ENCODE peak calls at places on chromosomes 7 and 10, in ten cellular contexts. One of them, this sample, is unnamed.

GRCh38 chr10:133278577-133279265 is 2.1 kb upstream of the ADAM8 start:
- DNase-seq in IMR-90: peak
- DNase-seq in GM23338: no peak
- DNase-seq in GM23248: no peak
- DNase-seq in osteoblast: peak
- DNase-seq in PC-9: peak
- DNase-seq in MM.1S: peak
- DNase-seq in neuronal stem cell: no peak
- DNase-seq in H9: no peak
- DNase-seq in neural progenitor cell: no peak
- DNase-seq in this sample: peak

GRCh38 chr10:133272964-133273420 is 3.7 kb downstream of the ADAM8 start:
- DNase-seq in PC-9: no peak
- DNase-seq in MM.1S: peak
- DNase-seq in neural progenitor cell: no peak
- DNase-seq in H9: no peak
- DNase-seq in IMR-90: no peak
- DNase-seq in GM23248: no peak
- DNase-seq in GM23338: no peak
- DNase-seq in osteoblast: peak
- DNase-seq in neuronal stem cell: no peak
- DNase-seq in this sample: no peak

GRCh38 chr7:12942599-12942998 is 255.2 kb downstream of the ARL4A start:
- DNase-seq in MM.1S: no peak
- DNase-seq in PC-9: no peak
- DNase-seq in neural progenitor cell: no peak
- DNase-seq in IMR-90: no peak
- DNase-seq in GM23248: no peak
- DNase-seq in GM23338: no peak
- DNase-seq in H9: no peak
- DNase-seq in neuronal stem cell: no peak
- DNase-seq in osteoblast: no peak
- DNase-seq in this sample: peak

GRCh38 chr10:42475168-42476098 is 162.9 kb downstream of the ZNF33B start:
- DNase-seq in GM23248: peak
- DNase-seq in neural progenitor cell: no peak
- DNase-seq in neuronal stem cell: no peak
- DNase-seq in osteoblast: peak
- DNase-seq in H9: no peak
- DNase-seq in GM23338: peak
- DNase-seq in MM.1S: no peak
- DNase-seq in IMR-90: peak
- DNase-seq in PC-9: no peak
- DNase-seq in this sample: no peak

GRCh38 chr10:45239642-45240041 is 75.8 kb downstream of the OR13A1 start:
- DNase-seq in PC-9: no peak
- DNase-seq in IMR-90: peak
- DNase-seq in osteoblast: peak
- DNase-seq in MM.1S: no peak
- DNase-seq in H9: no peak
- DNase-seq in neuronal stem cell: no peak
- DNase-seq in GM23338: no peak
- DNase-seq in GM23248: peak
- DNase-seq in neural progenitor cell: no peak
- DNase-seq in this sample: peak

GRCh38 chr10:2631557-2631956 is 435.8 kb upstream of the PFKP start:
- DNase-seq in MM.1S: no peak
- DNase-seq in neural progenitor cell: no peak
- DNase-seq in GM23248: no peak
- DNase-seq in GM23338: no peak
- DNase-seq in IMR-90: no peak
- DNase-seq in neuronal stem cell: no peak
- DNase-seq in osteoblast: no peak
- DNase-seq in PC-9: no peak
- DNase-seq in H9: no peak
- DNase-seq in this sample: no peak

GRCh38 chr7:147903871-147904576 is 686.5 kb upstream of the C7orf33 start:
- DNase-seq in GM23338: no peak
- DNase-seq in GM23248: no peak
- DNase-seq in PC-9: no peak
- DNase-seq in MM.1S: no peak
- DNase-seq in IMR-90: no peak
- DNase-seq in neural progenitor cell: peak
- DNase-seq in osteoblast: no peak
- DNase-seq in neuronal stem cell: no peak
- DNase-seq in H9: no peak
- DNase-seq in this sample: no peak

GRCh38 chr7:128740996-128741395 is 1.8 kb downstream of the CALU start:
- DNase-seq in IMR-90: no peak
- DNase-seq in GM23248: peak
- DNase-seq in H9: no peak
- DNase-seq in PC-9: no peak
- DNase-seq in neuronal stem cell: no peak
- DNase-seq in GM23338: no peak
- DNase-seq in MM.1S: no peak
- DNase-seq in neural progenitor cell: no peak
- DNase-seq in osteoblast: no peak
- DNase-seq in this sample: peak

GRCh38 chr10:76149182-76149581 is 717.8 kb downstream of the LRMDA start:
- DNase-seq in MM.1S: no peak
- DNase-seq in PC-9: no peak
- DNase-seq in GM23248: peak
- DNase-seq in osteoblast: no peak
- DNase-seq in H9: no peak
- DNase-seq in IMR-90: no peak
- DNase-seq in neural progenitor cell: no peak
- DNase-seq in GM23338: no peak
- DNase-seq in neuronal stem cell: no peak
- DNase-seq in this sample: no peak

GRCh38 chr10:76150886-76151288 is 719.5 kb downstream of the LRMDA start:
- DNase-seq in neuronal stem cell: peak
- DNase-seq in neural progenitor cell: no peak
- DNase-seq in GM23338: no peak
- DNase-seq in osteoblast: no peak
- DNase-seq in GM23248: no peak
- DNase-seq in H9: no peak
- DNase-seq in IMR-90: no peak
- DNase-seq in MM.1S: no peak
- DNase-seq in PC-9: no peak
- DNase-seq in this sample: no peak

GRCh38 chr10:76152186-76152585 is 720.8 kb downstream of the LRMDA start:
- DNase-seq in MM.1S: no peak
- DNase-seq in H9: no peak
- DNase-seq in PC-9: no peak
- DNase-seq in IMR-90: no peak
- DNase-seq in neural progenitor cell: no peak
- DNase-seq in osteoblast: no peak
- DNase-seq in neuronal stem cell: no peak
- DNase-seq in GM23248: no peak
- DNase-seq in GM23338: no peak
- DNase-seq in this sample: no peak

GRCh38 chr10:76149602-76150138 is 718.2 kb downstream of the LRMDA start:
- DNase-seq in MM.1S: no peak
- DNase-seq in GM23338: peak
- DNase-seq in PC-9: no peak
- DNase-seq in osteoblast: no peak
- DNase-seq in neural progenitor cell: no peak
- DNase-seq in H9: no peak
- DNase-seq in IMR-90: no peak
- DNase-seq in neuronal stem cell: no peak
- DNase-seq in GM23248: no peak
- DNase-seq in this sample: no peak

GRCh38 chr10:76150139-76150885 is 718.9 kb downstream of the LRMDA start:
- DNase-seq in neural progenitor cell: peak
- DNase-seq in PC-9: no peak
- DNase-seq in MM.1S: no peak
- DNase-seq in GM23338: peak
- DNase-seq in osteoblast: no peak
- DNase-seq in neuronal stem cell: peak
- DNase-seq in IMR-90: peak
- DNase-seq in H9: peak
- DNase-seq in GM23248: peak
- DNase-seq in this sample: peak
- H2AFZ ChIP-seq in neural progenitor cell: no peak
- H2AFZ ChIP-seq in PC-9: no peak
- H2AFZ ChIP-seq in MM.1S: no peak
- H2AFZ ChIP-seq in GM23338: peak
- H2AFZ ChIP-seq in osteoblast: peak
- H2AFZ ChIP-seq in neuronal stem cell: peak
- H2AFZ ChIP-seq in IMR-90: peak
- H2AFZ ChIP-seq in H9: no peak
- H2AFZ ChIP-seq in GM23248: no peak
- H2AFZ ChIP-seq in this sample: no peak

GRCh38 chr7:30933124-30933893 is 21.7 kb downstream of the AQP1 start:
- DNase-seq in IMR-90: no peak
- DNase-seq in neuronal stem cell: no peak
- DNase-seq in osteoblast: peak
- DNase-seq in MM.1S: no peak
- DNase-seq in H9: no peak
- DNase-seq in GM23248: no peak
- DNase-seq in GM23338: peak
- DNase-seq in PC-9: no peak
- DNase-seq in neural progenitor cell: peak
- DNase-seq in this sample: no peak

GRCh38 chr7:30936650-30937245 is 25.1 kb downstream of the AQP1 start:
- DNase-seq in H9: no peak
- DNase-seq in neural progenitor cell: no peak
- DNase-seq in GM23338: no peak
- DNase-seq in neuronal stem cell: no peak
- DNase-seq in osteoblast: peak
- DNase-seq in PC-9: no peak
- DNase-seq in MM.1S: no peak
- DNase-seq in IMR-90: no peak
- DNase-seq in GM23248: no peak
- DNase-seq in this sample: no peak

GRCh38 chr7:30934225-30934624 is 22.6 kb downstream of the AQP1 start:
- DNase-seq in PC-9: no peak
- DNase-seq in GM23338: no peak
- DNase-seq in MM.1S: no peak
- DNase-seq in GM23248: no peak
- DNase-seq in neuronal stem cell: no peak
- DNase-seq in osteoblast: peak
- DNase-seq in IMR-90: no peak
- DNase-seq in H9: no peak
- DNase-seq in neural progenitor cell: no peak
- DNase-seq in this sample: no peak

GRCh38 chr7:30935569-30935877 is 23.9 kb downstream of the AQP1 start:
- DNase-seq in neural progenitor cell: no peak
- DNase-seq in GM23248: no peak
- DNase-seq in neuronal stem cell: no peak
- DNase-seq in PC-9: no peak
- DNase-seq in GM23338: no peak
- DNase-seq in H9: no peak
- DNase-seq in osteoblast: peak
- DNase-seq in IMR-90: no peak
- DNase-seq in MM.1S: no peak
- DNase-seq in this sample: no peak

DNA sequence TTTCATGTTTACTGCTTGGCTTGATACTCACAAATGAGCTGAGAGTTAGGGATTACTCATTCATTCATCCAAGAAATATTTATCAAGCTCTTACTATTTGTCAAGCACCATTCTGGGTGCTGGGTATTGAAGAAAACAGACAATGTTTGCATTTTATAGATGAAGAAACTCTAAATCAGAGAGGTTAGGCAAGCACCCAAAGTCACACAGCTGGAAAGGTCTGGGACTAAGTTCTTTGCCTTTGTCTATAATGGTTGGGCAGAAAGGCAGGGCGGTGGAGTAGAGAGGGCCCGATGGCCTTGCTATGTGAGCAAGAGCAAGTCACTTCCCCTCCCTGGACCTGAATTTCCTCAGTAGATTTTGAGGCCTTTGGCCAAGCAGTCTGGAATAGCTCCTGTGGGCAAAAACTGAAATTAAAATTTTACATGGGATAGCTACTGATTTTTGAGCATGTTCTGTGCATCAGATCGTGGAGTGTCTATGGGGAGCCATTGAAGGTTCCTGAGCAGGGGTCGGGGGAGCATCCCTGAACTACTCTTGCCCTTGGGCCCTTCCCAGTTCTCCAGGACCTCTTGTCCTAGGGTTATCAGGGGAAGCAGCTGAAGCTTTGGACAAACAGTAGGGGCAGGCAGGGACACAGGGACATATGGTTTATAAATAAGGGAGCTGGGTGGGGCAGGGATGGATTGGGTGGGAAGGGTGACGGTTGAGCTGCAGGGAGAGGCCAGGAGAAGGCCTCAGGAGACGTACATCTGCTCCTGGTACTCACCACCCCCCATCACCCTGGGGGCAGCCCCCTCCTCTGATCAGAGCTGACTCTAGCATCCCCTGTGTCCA is 23.3 kb downstream of the AQP1 start:
- DNase-seq in neuronal stem cell: no peak
- DNase-seq in neural progenitor cell: no peak
- DNase-seq in IMR-90: no peak
- DNase-seq in osteoblast: peak
- DNase-seq in GM23338: no peak
- DNase-seq in PC-9: no peak
- DNase-seq in GM23248: no peak
- DNase-seq in H9: no peak
- DNase-seq in MM.1S: no peak
- DNase-seq in this sample: no peak
- H2AFZ ChIP-seq in neuronal stem cell: no peak
- H2AFZ ChIP-seq in neural progenitor cell: no peak
- H2AFZ ChIP-seq in IMR-90: no peak
- H2AFZ ChIP-seq in osteoblast: no peak
- H2AFZ ChIP-seq in GM23338: no peak
- H2AFZ ChIP-seq in PC-9: no peak
- H2AFZ ChIP-seq in GM23248: no peak
- H2AFZ ChIP-seq in H9: no peak
- H2AFZ ChIP-seq in MM.1S: no peak
- H2AFZ ChIP-seq in this sample: no peak

DNA sequence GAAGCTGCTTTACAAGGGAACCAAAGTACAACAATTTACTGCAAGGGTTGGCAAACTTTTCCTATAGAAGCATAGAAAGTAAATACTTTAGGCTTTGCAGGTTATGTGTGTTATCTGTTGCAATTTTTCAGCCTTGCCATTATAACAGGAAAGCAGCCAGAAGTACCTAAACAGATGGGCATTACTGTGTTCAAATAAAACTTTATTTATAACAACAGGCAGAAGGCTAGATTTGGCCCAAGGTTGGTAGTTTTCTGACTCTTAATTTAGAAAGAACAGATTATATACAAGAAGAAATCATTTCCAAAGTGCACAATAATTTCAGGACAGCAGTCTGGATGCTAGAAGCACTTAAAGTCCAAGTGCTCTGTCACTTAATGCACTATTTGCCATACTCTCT is 307.1 kb downstream of the ANKRD7 start:
- DNase-seq in PC-9: no peak
- DNase-seq in H9: no peak
- DNase-seq in neural progenitor cell: no peak
- DNase-seq in osteoblast: no peak
- DNase-seq in MM.1S: no peak
- DNase-seq in GM23338: no peak
- DNase-seq in GM23248: no peak
- DNase-seq in neuronal stem cell: no peak
- DNase-seq in IMR-90: no peak
- DNase-seq in this sample: no peak
- H2AFZ ChIP-seq in PC-9: no peak
- H2AFZ ChIP-seq in H9: no peak
- H2AFZ ChIP-seq in neural progenitor cell: no peak
- H2AFZ ChIP-seq in osteoblast: no peak
- H2AFZ ChIP-seq in MM.1S: no peak
- H2AFZ ChIP-seq in GM23338: no peak
- H2AFZ ChIP-seq in GM23248: no peak
- H2AFZ ChIP-seq in neuronal stem cell: no peak
- H2AFZ ChIP-seq in IMR-90: no peak
- H2AFZ ChIP-seq in this sample: no peak

DNA sequence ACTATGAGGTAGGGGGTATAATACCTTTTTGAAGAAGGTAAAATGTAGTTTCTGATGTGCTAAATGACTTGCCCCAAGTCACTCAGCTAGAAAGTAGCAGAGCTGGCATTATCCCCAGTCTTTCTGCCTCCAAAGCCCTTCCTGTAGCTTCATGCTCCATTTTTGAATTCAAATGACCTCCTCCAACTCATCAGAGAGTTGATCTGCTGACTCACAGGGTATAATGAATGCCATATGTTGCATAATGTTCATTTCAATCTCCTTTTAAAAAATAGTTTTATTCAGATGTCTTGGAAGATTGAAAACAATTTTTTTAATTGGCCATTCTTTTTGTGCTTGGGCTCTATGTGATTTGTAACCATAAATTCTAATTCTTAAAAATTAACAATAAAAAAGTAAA is 272.8 kb upstream of the IMMP2L start:
- DNase-seq in GM23338: no peak
- DNase-seq in MM.1S: no peak
- DNase-seq in neuronal stem cell: no peak
- DNase-seq in PC-9: no peak
- DNase-seq in osteoblast: no peak
- DNase-seq in neural progenitor cell: no peak
- DNase-seq in IMR-90: peak
- DNase-seq in H9: no peak
- DNase-seq in GM23248: peak
- DNase-seq in this sample: peak
- H2AFZ ChIP-seq in GM23338: no peak
- H2AFZ ChIP-seq in MM.1S: no peak
- H2AFZ ChIP-seq in neuronal stem cell: no peak
- H2AFZ ChIP-seq in PC-9: no peak
- H2AFZ ChIP-seq in osteoblast: no peak
- H2AFZ ChIP-seq in neural progenitor cell: no peak
- H2AFZ ChIP-seq in IMR-90: no peak
- H2AFZ ChIP-seq in H9: no peak
- H2AFZ ChIP-seq in GM23248: no peak
- H2AFZ ChIP-seq in this sample: no peak